ENCODE peak calls at places on chromosomes 12 and 14, in five cellular contexts. J is stimulated activated effector memory CD8-positive, alpha-beta T cell treated with anti-CD3 and anti-CD28 coated beads, Interleukin-12 subunit alpha, Interleukin-12 subunit beta, amount 100 ng/mL, for 72 hours; W is activated CD4-positive, alpha-beta T cell treated with anti-CD3 and anti-CD28 coated beads for 1 hour; T is GM19239; Z is iPS-NIHi11. K is an unnamed sample.

GRCh38 chr12:114625294-114625851 is 58.6 kb downstream of the TBX3 start:
- DNase-seq in J (peak), Z (peak), W (no peak), T (peak), K (peak)

GRCh38 chr14:101876539-101876938 is 87.8 kb upstream of the DYNC1H1 start:
- DNase-seq in J (no peak), Z (no peak), T (peak), W (peak), K (no peak)

GRCh38 chr12:48454675-48455074 is 17.7 kb upstream of the ANP32D start:
- DNase-seq in Z (no peak), W (no peak), T (no peak), J (no peak), K (no peak)

GRCh38 chr14:105283899-105284298 is 16.9 kb downstream of the BRF1 start:
- DNase-seq in T (no peak), W (no peak), J (no peak), Z (no peak), K (no peak)

GRCh38 chr14:97329701-97330100 is 532.5 kb downstream of the VRK1 start:
- DNase-seq in J (no peak), T (no peak), Z (no peak), W (no peak), K (no peak)

GRCh38 chr12:22275847-22276246 is 58.7 kb downstream of the ST8SIA1 start:
- DNase-seq in T (no peak), Z (no peak), J (no peak), W (no peak), K (no peak)

GRCh38 chr14:58572092-58572853 is 65.5 kb upstream of the DACT1 start:
- DNase-seq in J (no peak), Z (no peak), T (no peak), W (peak), K (no peak)

GRCh38 chr14:26687438-26687837 is 89.6 kb upstream of the NOVA1 start:
- DNase-seq in T (no peak), Z (no peak), W (no peak), J (no peak), K (no peak)

GRCh38 chr12:26566670-26567069 is 266.3 kb downstream of the ITPR2 start:
- DNase-seq in J (no peak), T (no peak), Z (no peak), W (no peak), K (no peak)

GRCh38 chr12:127550271-127550670 is 716.7 kb upstream of the TMEM132C start:
- DNase-seq in Z (no peak), T (no peak), J (no peak), W (no peak), K (no peak)

GRCh38 chr14:68563256-68564131 is 229.4 kb downstream of the ZFP36L1 start:
- DNase-seq in Z (no peak), J (no peak), T (no peak), W (no peak), K (no peak)

GRCh38 chr12:26195641-26196423 is 459 bp downstream of the SSPN start:
- DNase-seq in Z (peak), W (no peak), T (no peak), J (no peak), K (peak)

GRCh38 chr12:98227162-98227561 is 288.2 kb upstream of the TMPO start:
- DNase-seq in T (no peak), J (no peak), W (no peak), Z (no peak), K (no peak)

GRCh38 chr14:99626041-99626648 is 18.8 kb upstream of the HHIPL1 start:
- DNase-seq in W (no peak), Z (peak), J (no peak), T (no peak), K (no peak)

GRCh38 chr14:94673071-94673470 is 60.9 kb downstream of the SERPINA3 start:
- DNase-seq in J (no peak), W (no peak), T (no peak), Z (no peak), K (no peak)

GRCh38 chr14:31477248-31477647 is 10.6 kb downstream of the GPR33 start:
- DNase-seq in J (no peak), T (no peak), Z (no peak), W (no peak), K (no peak)

GRCh38 chr12:117408161-117408791 is 46.9 kb upstream of the NOS1 start:
- DNase-seq in W (no peak), Z (peak), T (no peak), J (no peak), K (no peak)

GRCh38 chr12:49260165-49260564 is 4.7 kb upstream of the TUBA1C start:
- DNase-seq in T (no peak), J (no peak), Z (no peak), W (no peak), K (no peak)

GRCh38 chr12:124762791-124763593 is 100.7 kb downstream of the SCARB1 start:
- DNase-seq in W (no peak), Z (no peak), J (no peak), T (no peak), K (no peak)

GRCh38 chr14:105281354-105282097 is 19.3 kb downstream of the BRF1 start:
- DNase-seq in J (no peak), W (no peak), T (no peak), Z (peak), K (no peak)

GRCh38 chr12:4275869-4276253 is 2.3 kb downstream of the CCND2 start:
- DNase-seq in J (no peak), T (no peak), Z (no peak), W (no peak), K (no peak)

GRCh38 chr12:54589964-54590363 is 1.5 kb upstream of the PPP1R1A start:
- DNase-seq in J (no peak), Z (no peak), W (no peak), T (no peak), K (no peak)

GRCh38 chr12:60148109-60148508 is 552.3 kb downstream of the SLC16A7 start:
- DNase-seq in W (no peak), J (no peak), T (no peak), Z (no peak), K (no peak)

GRCh38 chr12:15192721-15193120 is 28.5 kb downstream of the RERG start:
- DNase-seq in J (no peak), W (no peak), T (no peak), Z (no peak), K (no peak)

GRCh38 chr14:72692678-72693077 is 201.2 kb downstream of the DPF3 start:
- DNase-seq in T (no peak), Z (peak), W (no peak), J (no peak), K (peak)

GRCh38 chr12:14935031-14935430 is 3.3 kb downstream of the ERP27 start:
- DNase-seq in W (no peak), T (no peak), Z (no peak), J (no peak), K (no peak)

GRCh38 chr12:102567031-102567985 is 86.9 kb upstream of the IGF1 start:
- DNase-seq in Z (no peak), W (no peak), J (no peak), T (no peak), K (no peak)

GRCh38 chr12:48973992-48974673 is 2.6 kb upstream of the WNT10B start:
- DNase-seq in J (no peak), Z (peak), W (no peak), T (no peak), K (peak)

GRCh38 chr14:95231966-95232365 is 74.6 kb upstream of the DICER1 start:
- DNase-seq in W (no peak), Z (no peak), T (no peak), J (no peak), K (no peak)

GRCh38 chr12:54227376-54227775 is 38.6 kb upstream of the SMUG1 start:
- DNase-seq in W (no peak), T (no peak), J (no peak), Z (no peak), K (no peak)

GRCh38 chr12:718756-719138 is 33.6 kb upstream of the WNK1 start:
- DNase-seq in T (no peak), W (no peak), Z (no peak), J (no peak), K (no peak)

GRCh38 chr14:105839425-105840265 is 313.3 kb downstream of the TMEM121 start:
- DNase-seq in Z (no peak), J (no peak), W (no peak), T (no peak), K (no peak)

K was measured in progenitor cell of endocrine pancreas.